ENCODE peak calls at places on chromosomes 2 and 18, in five cellular contexts. G, H, L, A and V are unnamed samples.

GRCh38 chr2:10286216-10287037 is 16.3 kb upstream of the HPCAL1 start:
- DNase-seq in L (no peak), A (no peak), H (peak; percentile 89), G (no peak), V (no peak)

GRCh38 chr2:88187927-88188326 is 17.8 kb downstream of the THNSL2 start:
- DNase-seq in A (no peak), L (no peak), H (no peak), G (no peak), V (no peak)

GRCh38 chr2:230134496-230135073 is 65.9 kb upstream of the SLC16A14 start:
- DNase-seq in G (peak; percentile 70), H (no peak), L (peak; percentile 87), A (peak; percentile 22), V (peak; percentile 88)

GRCh38 chr2:157497603-157498314 is 53.9 kb upstream of the CYTIP start:
- DNase-seq in H (no peak), G (peak; percentile 63), L (peak; percentile 59), A (peak; percentile 3), V (peak; percentile 63)

GRCh38 chr18:14104906-14105748 is 27.1 kb downstream of the ZNF519 start:
- DNase-seq in H (no peak), L (peak; percentile 23), A (no peak), G (no peak), V (no peak)

GRCh38 chr2:215553946-215554345 is 118.1 kb upstream of the FN1 start:
- DNase-seq in G (peak; percentile 19), L (peak; percentile 31), H (no peak), A (no peak), V (no peak)

GRCh38 chr2:174344716-174345472 is 10.1 kb downstream of the SP9 start:
- DNase-seq in G (peak; percentile 83), H (no peak), A (no peak), L (peak; percentile 67), V (peak; percentile 53)

GRCh38 chr2:150133623-150134022 is 353.8 kb downstream of the RND3 start:
- DNase-seq in G (peak; percentile 99), H (no peak), A (peak; percentile 43), L (peak; percentile 97), V (peak; percentile 91)

GRCh38 chr2:24365051-24365450 is 4.7 kb upstream of the ITSN2 start:
- DNase-seq in G (peak; percentile 61), L (peak; percentile 29), A (peak; percentile 63), H (peak; percentile 21), V (peak; percentile 22)

GRCh38 chr2:11097988-11098387 is 57.3 kb upstream of the SLC66A3 start:
- DNase-seq in G (no peak), H (no peak), L (no peak), A (no peak), V (no peak)

GRCh38 chr2:127347734-127348392 is 39.9 kb downstream of the MAP3K2 start:
- DNase-seq in H (no peak), L (no peak), G (no peak), A (no peak), V (no peak)

GRCh38 chr18:41972067-41973000 is 17.3 kb downstream of the PIK3C3 start:
- DNase-seq in A (no peak), L (no peak), G (no peak), H (no peak), V (no peak)

GRCh38 chr2:217713395-217714267 is 289.2 kb downstream of the TNS1 start:
- DNase-seq in L (peak; percentile 73), G (peak; percentile 48), A (peak; percentile 34), H (no peak), V (peak; percentile 78)

GRCh38 chr2:230930149-230930780 is 5.2 kb upstream of the GPR55 start:
- DNase-seq in A (no peak), H (no peak), G (no peak), L (no peak), V (no peak)

GRCh38 chr18:478679-479078 is 21.8 kb downstream of the COLEC12 start:
- DNase-seq in G (no peak), L (peak; percentile 89), H (no peak), A (no peak), V (peak; percentile 85)

GRCh38 chr2:39188958-39189499 is 54.7 kb downstream of the CDKL4 start:
- DNase-seq in A (no peak), L (no peak), G (no peak), H (no peak), V (no peak)

GRCh38 chr2:20976527-20976926 is 67.3 kb downstream of the APOB start:
- DNase-seq in A (no peak), G (no peak), H (no peak), L (no peak), V (no peak)

GRCh38 chr2:852168-852567 is 98.5 kb upstream of the SNTG2 start:
- DNase-seq in L (no peak), A (no peak), G (no peak), H (no peak), V (no peak)

GRCh38 chr2:172102159-172102857 is 392 bp downstream of the DLX2 start:
- DNase-seq in L (peak; percentile 61), A (peak; percentile 59), G (no peak), H (peak; percentile 89), V (no peak)

GRCh38 chr2:162022290-162022945 is 51.6 kb downstream of the DPP4 start:
- DNase-seq in G (peak; percentile 44), A (no peak), L (peak; percentile 26), H (no peak), V (peak; percentile 53)

GRCh38 chr18:53698907-53699306 is 525.6 kb downstream of the MBD2 start:
- DNase-seq in H (no peak), L (peak; percentile 48), G (peak; percentile 46), A (no peak), V (peak; percentile 75)

GRCh38 chr2:70188460-70188859 is 2.4 kb downstream of the C2orf42 start:
- DNase-seq in A (no peak), L (no peak), G (no peak), H (no peak), V (peak; percentile 12)

GRCh38 chr2:84788498-84788897 is 92.4 kb downstream of the TRABD2A start:
- DNase-seq in H (no peak), L (no peak), G (no peak), A (no peak), V (no peak)

GRCh38 chr2:20397811-20398447 is 47.3 kb upstream of the PUM2 start:
- DNase-seq in A (no peak), L (no peak), G (no peak), H (no peak), V (no peak)

GRCh38 chr2:79437416-79438281 is 75.2 kb upstream of the CTNNA2 start:
- DNase-seq in L (no peak), G (peak; percentile 5), H (no peak), A (no peak), V (peak; percentile 1)

GRCh38 chr2:96102596-96103387 is 13.6 kb downstream of the ADRA2B start:
- DNase-seq in A (no peak), G (no peak), H (no peak), L (no peak), V (no peak)

GRCh38 chr18:6557470-6558245 is 142.9 kb upstream of the L3MBTL4 start:
- DNase-seq in L (no peak), A (no peak), H (no peak), G (no peak), V (peak; percentile 41)

GRCh38 chr2:47664817-47665216 is 118.1 kb upstream of the MSH6 start:
- DNase-seq in L (peak; percentile 26), G (peak; percentile 27), A (no peak), H (no peak), V (no peak)
- TF ChIP-seq CTCF in L (peak; percentile 30), G (peak; percentile 30), A (peak; percentile 51), H (no peak), V (peak; percentile 31)

GRCh38 chr2:103293266-103293583 is 531.4 kb downstream of the TMEM182 start:
- DNase-seq in H (no peak), L (no peak), G (no peak), A (no peak), V (no peak)

GRCh38 chr2:103289101-103289725 is 527.4 kb downstream of the TMEM182 start:
- DNase-seq in A (no peak), G (no peak), H (no peak), L (no peak), V (peak; percentile 1)

GRCh38 chr2:103292570-103293265 is 530.9 kb downstream of the TMEM182 start:
- DNase-seq in A (no peak), H (no peak), L (no peak), G (no peak), V (no peak)
- H3K4me3 ChIP-seq in A (no peak overlapping the region), H (no peak overlapping the region), L (no peak overlapping the region), G (no peak overlapping the region), V (no peak overlapping the region)

DNA sequence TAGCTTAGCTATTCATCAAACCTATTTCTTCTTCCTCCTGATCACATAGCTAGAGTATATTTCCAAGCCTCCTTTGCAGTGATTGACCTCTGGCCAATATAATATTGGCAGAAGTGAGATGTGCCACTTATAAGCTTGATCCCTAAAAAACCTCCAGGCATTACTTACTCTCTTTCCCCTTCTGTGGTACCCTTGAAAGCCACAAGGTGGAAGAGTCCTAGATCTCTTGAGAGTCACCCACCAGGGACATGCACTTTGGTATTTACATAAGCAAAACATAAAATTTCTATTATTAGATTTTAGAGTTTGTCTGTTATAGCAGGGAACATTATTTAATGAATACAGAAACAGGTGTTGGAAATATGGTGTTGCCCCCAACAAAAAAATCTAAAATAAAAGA is 112.0 kb downstream of the EXOC6B start:
- DNase-seq in H (no peak), G (no peak), L (no peak), A (no peak), V (no peak)
- TF ChIP-seq CTCF in H (no peak), G (no peak), L (no peak), A (no peak), V (peak; percentile 16)

GRCh38 chr18:48833701-48834394 is 116.9 kb downstream of the SMAD7 start:
- DNase-seq in G (no peak), A (peak; percentile 35), L (peak; percentile 32), H (no peak), V (no peak)
- H3K4me3 ChIP-seq in G (no peak overlapping the region), A (peak overlapping the region; percentile 49), L (peak overlapping the region; percentile 18), H (peak overlapping the region; percentile 13), V (no peak overlapping the region)

GRCh38 chr2:154507186-154507585 is 191.3 kb upstream of the KCNJ3 start:
- DNase-seq in G (no peak), L (no peak), A (no peak), H (no peak), V (no peak)
- TF ChIP-seq CTCF in G (no peak), L (no peak), A (peak; percentile 12), H (no peak), V (no peak)

DNA sequence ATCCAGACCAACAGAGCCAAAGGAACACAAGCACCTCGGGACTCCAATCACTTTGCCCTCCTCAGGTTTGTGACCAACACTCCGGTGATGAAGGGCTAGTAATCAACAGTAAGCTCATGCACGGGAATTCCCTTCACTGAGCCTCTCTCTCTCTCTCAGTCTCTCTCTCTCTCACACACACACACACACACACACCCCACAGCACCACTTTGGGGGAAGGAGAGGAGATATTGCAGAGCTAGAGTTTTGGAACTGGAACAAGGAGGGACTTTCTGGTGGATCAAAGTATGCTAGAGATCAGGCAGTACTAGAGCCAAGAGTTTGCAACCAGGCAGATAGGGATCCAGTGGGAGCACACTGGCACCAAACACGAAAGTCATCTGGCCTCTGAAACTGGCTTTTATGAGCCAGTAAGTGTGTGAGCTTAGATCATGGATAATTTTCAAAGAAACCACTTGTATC is 98.7 kb downstream of the ANKRD44 start:
- DNase-seq in H (no peak), G (no peak), L (no peak), A (no peak), V (no peak)
- H3K4me3 ChIP-seq in H (no peak overlapping the region), G (no peak overlapping the region), L (no peak overlapping the region), A (no peak overlapping the region), V (no peak overlapping the region)

GRCh38 chr2:237865623-237866041 is 6.2 kb downstream of the RAMP1 start:
- DNase-seq in H (no peak), L (no peak), G (no peak), A (no peak), V (no peak)
- TF ChIP-seq CTCF in H (no peak), L (peak; percentile 10), G (peak; percentile 10), A (no peak), V (peak; percentile 27)